ENCODE peak calls at places on chromosomes 16 and 17, in eight cellular contexts. B is GM10248; V is upper lobe of right lung; K is activated CD8-positive, alpha-beta T cell treated with anti-CD3 and anti-CD28 coated beads for 36 hours; P is tibial nerve; O is left lung; R is glutamatergic neuron; F is cardiac fibroblast. Z is an unnamed sample.

GRCh38 chr17:72467841-72468653 is 347.2 kb downstream of the SOX9 start:
- DNase-seq in O (no peak), R (no peak), B (no peak), K (no peak), P (peak), F (peak), V (no peak), Z (no peak)

GRCh38 chr17:48192321-48192731 is 84.8 kb downstream of the SNX11 start:
- DNase-seq in B (no peak), K (peak), R (no peak), F (no peak), P (no peak), V (no peak), O (no peak), Z (no peak)

GRCh38 chr16:57092786-57093301 is 461 bp downstream of the CPNE2 start:
- DNase-seq in F (peak), K (peak), O (peak), R (peak), B (peak), P (no peak), V (peak), Z (peak)

GRCh38 chr16:106623-107324 is 28.7 kb downstream of the MPG start:
- DNase-seq in V (no peak), R (peak), O (no peak), F (peak), B (peak), K (peak), P (peak), Z (no peak)

GRCh38 chr17:49583226-49583625 is 7.6 kb downstream of the NXPH3 start:
- DNase-seq in B (no peak), O (no peak), K (no peak), F (no peak), V (no peak), P (no peak), R (no peak), Z (no peak)

GRCh38 chr17:33192961-33193911 is 99.9 kb downstream of the ASIC2 start:
- DNase-seq in B (no peak), V (no peak), K (no peak), P (no peak), O (no peak), F (no peak), R (no peak), Z (no peak)

GRCh38 chr17:13051876-13052275 is 34.0 kb upstream of the ELAC2 start:
- DNase-seq in K (no peak), F (no peak), R (no peak), V (no peak), O (no peak), B (no peak), P (no peak), Z (no peak)

GRCh38 chr17:5678171-5678570 is 93.9 kb upstream of the NLRP1 start:
- DNase-seq in O (no peak), K (no peak), P (no peak), R (no peak), V (no peak), F (no peak), B (no peak), Z (no peak)

GRCh38 chr17:29642171-29642611 is 19.5 kb upstream of the CORO6 start:
- DNase-seq in K (no peak), P (no peak), O (no peak), F (no peak), B (no peak), V (no peak), R (no peak), Z (no peak)

GRCh38 chr17:19021622-19022083 is 17.1 kb upstream of the FAM83G start:
- DNase-seq in P (no peak), F (no peak), K (peak), O (no peak), B (no peak), V (no peak), R (no peak), Z (no peak)

GRCh38 chr16:57648125-57648524 is 19.7 kb downstream of the ADGRG1 start:
- DNase-seq in K (no peak), B (no peak), R (no peak), V (no peak), O (no peak), P (no peak), F (no peak), Z (no peak)

GRCh38 chr16:55499951-55500350 is 8.9 kb upstream of the LPCAT2 start:
- DNase-seq in O (no peak), F (peak), P (peak), B (peak), R (no peak), V (no peak), K (peak), Z (peak)

GRCh38 chr17:66541461-66542182 is 239.2 kb downstream of the PRKCA start:
- DNase-seq in O (no peak), K (peak), B (peak), F (peak), P (no peak), R (peak), V (no peak), Z (no peak)

GRCh38 chr17:78979780-78980623 is at the start of gene LGALS3BP:
- DNase-seq in O (no peak), K (peak), R (no peak), B (no peak), F (peak), V (peak), P (peak), Z (peak)

GRCh38 chr17:74190154-74190553 is 13.3 kb upstream of the RPL38 start:
- DNase-seq in P (no peak), K (no peak), R (no peak), F (peak), O (no peak), V (no peak), B (no peak), Z (no peak)

GRCh38 chr17:74528491-74529199 is 2.6 kb downstream of the CD300LB start:
- DNase-seq in P (peak), B (peak), V (no peak), K (no peak), F (no peak), O (peak), R (no peak), Z (no peak)

GRCh38 chr16:79093554-79093967 is 507.0 kb downstream of the MAF start:
- DNase-seq in R (no peak), O (peak), P (no peak), B (no peak), K (peak), F (no peak), V (peak), Z (no peak)

GRCh38 chr16:4505356-4506153 is 29.4 kb downstream of the HMOX2 start:
- DNase-seq in P (no peak), V (no peak), B (peak), F (no peak), K (peak), R (no peak), O (peak), Z (no peak)

GRCh38 chr16:67669499-67670101 is 3.0 kb downstream of the C16orf86 start:
- DNase-seq in R (no peak), V (no peak), O (no peak), B (no peak), K (no peak), P (no peak), F (no peak), Z (no peak)

GRCh38 chr17:4362141-4362540 is 4.3 kb downstream of the UBE2G1 start:
- DNase-seq in O (no peak), R (no peak), V (no peak), B (no peak), F (peak), K (no peak), P (no peak), Z (no peak)
- TF ChIP-seq CTCF in O (no peak), R (no peak), V (no peak), B (peak), F (peak), K (no peak), P (no peak), Z (no peak)

DNA sequence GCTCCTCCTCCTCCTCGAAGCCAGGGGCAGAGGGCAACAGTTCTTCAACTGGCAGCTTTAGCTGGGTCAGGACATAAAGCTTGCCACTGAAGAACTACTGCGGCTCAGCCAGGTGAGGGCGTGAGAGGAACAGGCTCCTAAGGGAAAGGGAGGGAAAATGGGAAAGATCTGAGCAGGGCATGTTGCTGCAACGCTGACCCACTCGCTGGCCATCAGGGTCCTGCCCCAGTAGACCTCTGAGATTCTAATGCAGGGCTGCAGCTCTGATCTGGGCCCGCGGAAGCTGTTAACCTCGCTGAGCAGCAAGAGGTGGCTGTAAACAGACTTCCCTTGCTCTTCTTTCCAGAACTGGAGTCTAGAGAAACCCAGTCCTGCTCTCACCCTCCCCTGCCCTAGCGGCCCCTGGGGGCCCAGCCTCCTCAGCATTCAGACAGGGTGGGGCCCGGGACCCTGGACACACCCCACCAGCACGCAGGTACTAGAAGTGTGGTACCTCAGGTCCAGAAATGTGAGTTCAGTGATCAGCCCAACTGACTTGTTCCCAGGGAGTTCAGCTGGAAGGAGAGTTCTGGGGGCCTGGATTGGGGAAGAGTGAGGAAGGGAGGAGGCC is 3.8 kb upstream of the TLCD2 start:
- DNase-seq in B (no peak), V (peak), F (peak), P (no peak), R (peak), O (no peak), K (no peak), Z (no peak)
- TF ChIP-seq CTCF in B (peak), V (peak), F (peak), P (no peak), R (no peak), O (no peak), K (no peak), Z (no peak)

GRCh38 chr16:30041841-30042240 is 10.8 kb upstream of the TLCD3B start:
- DNase-seq in K (no peak), B (no peak), P (peak), O (no peak), R (no peak), V (no peak), F (peak), Z (no peak)
- TF ChIP-seq CTCF in K (peak), B (no peak), P (no peak), O (peak), R (peak), V (peak), F (peak), Z (peak)

GRCh38 chr16:71867934-71868333 is 16.0 kb downstream of the ZNF821 start:
- DNase-seq in R (no peak), V (no peak), F (no peak), B (no peak), O (no peak), P (no peak), K (no peak), Z (no peak)
- TF ChIP-seq CTCF in R (no peak), V (no peak), F (no peak), B (no peak), O (no peak), P (no peak), K (no peak), Z (no peak)

DNA sequence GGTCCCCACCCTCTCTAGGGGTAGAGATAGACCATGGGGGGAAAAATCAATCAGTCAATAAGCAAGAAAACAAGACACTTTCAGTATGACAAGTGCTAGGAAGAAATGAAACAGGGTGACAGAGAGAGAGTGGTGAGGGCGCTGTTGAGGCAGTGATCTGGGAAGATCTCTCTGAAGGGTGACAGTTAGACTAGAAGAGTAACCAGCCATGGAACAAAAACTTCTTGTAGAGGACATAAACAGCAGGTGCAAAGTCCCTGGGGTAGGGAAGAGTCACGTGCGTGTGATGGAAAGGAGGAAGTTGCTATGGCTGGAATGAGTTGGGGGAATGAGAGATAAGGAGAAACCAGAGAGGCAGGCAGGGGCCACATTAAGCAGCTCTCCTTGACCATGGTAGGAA is 16.8 kb upstream of the EMP2 start:
- DNase-seq in F (no peak), K (no peak), O (no peak), B (peak), P (no peak), R (no peak), V (no peak), Z (no peak)
- TF ChIP-seq CTCF in F (no peak), K (no peak), O (no peak), B (peak), P (no peak), R (no peak), V (no peak), Z (no peak)

GRCh38 chr17:4508207-4508606 is 9.5 kb downstream of the SPNS2 start:
- DNase-seq in F (no peak), O (no peak), P (no peak), B (no peak), K (no peak), R (no peak), V (no peak), Z (no peak)

GRCh38 chr17:4511199-4511932 is 12.7 kb downstream of the SPNS2 start:
- DNase-seq in V (no peak), K (no peak), B (no peak), P (no peak), R (no peak), O (no peak), F (no peak), Z (no peak)

GRCh38 chr17:4509402-4509801 is 10.7 kb downstream of the SPNS2 start:
- DNase-seq in O (no peak), B (peak), P (no peak), K (peak), R (no peak), V (peak), F (no peak), Z (no peak)

GRCh38 chr17:4510615-4510941 is 11.9 kb downstream of the SPNS2 start:
- DNase-seq in O (no peak), K (no peak), B (no peak), F (no peak), R (no peak), P (no peak), V (no peak), Z (no peak)

DNA sequence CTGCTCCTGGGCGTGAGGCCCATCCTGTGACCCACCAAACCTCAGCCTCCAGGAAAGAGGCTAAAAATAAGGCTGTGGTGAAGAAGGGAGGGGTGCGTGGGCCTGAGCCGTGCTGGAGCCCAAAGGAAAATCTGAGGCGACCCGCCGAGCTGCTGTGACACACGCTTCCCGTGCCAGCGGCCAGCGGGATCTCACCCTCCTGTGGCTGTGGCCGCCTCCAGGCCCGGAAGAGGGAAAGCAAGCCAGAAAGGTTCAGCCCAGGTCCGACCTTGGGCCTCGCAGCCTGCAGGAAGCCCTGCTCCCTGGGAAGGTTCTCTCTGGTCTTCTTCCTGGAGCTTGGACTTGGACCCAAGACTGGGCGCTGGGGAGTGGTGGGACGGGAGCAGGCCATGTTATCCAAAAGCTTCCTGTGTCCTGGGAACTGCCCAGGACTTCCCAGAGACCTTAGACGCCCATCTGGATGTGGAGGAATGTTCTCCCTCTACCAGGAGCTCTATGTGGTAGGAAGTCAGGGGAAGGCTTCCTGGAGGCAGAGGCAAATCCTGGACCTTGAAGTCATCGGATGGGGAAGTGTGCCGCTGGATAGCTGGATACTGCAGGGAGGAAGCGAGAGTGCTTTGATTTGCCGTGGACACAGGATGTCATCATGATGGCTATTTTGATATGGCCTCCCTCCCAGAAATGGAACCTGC is 11.4 kb downstream of the SPNS2 start:
- DNase-seq in V (no peak), P (no peak), O (no peak), F (no peak), R (no peak), B (no peak), K (no peak), Z (no peak)
- TF ChIP-seq CTCF in V (no peak), P (no peak), O (no peak), F (no peak), R (no peak), B (no peak), K (no peak), Z (no peak)

DNA sequence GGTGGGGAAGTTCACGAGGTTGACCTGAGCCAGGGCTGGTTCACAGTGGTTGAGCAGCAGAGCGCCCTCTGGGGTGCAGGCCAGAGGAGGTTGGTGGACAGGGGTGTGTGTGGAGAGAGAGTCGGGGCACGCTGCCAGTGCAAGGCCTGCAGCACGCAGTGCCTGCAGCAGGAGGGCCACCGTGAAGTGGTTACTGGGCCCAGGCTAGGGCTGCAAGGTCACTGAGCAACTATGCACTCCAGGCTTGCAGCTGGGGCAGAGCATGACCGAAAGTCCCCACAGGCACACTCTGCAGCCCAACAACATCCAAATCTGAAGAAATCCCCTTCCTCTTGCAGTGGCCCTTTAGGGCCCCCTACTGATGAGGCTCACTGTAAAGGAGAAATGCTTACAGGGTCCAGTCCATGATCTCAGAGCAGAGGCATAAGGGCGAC is 89.1 kb upstream of the NOL11 start:
- DNase-seq in O (peak), K (peak), R (no peak), P (no peak), B (peak), V (peak), F (no peak), Z (no peak)
- TF ChIP-seq CTCF in O (no peak), K (no peak), R (no peak), P (no peak), B (peak), V (no peak), F (no peak), Z (no peak)

GRCh38 chr17:60110586-60110985 is 31.9 kb upstream of the HEATR6 start:
- DNase-seq in B (no peak), F (no peak), V (no peak), R (no peak), P (no peak), K (no peak), O (no peak), Z (no peak)

GRCh38 chr17:60109161-60109560 is 30.4 kb upstream of the HEATR6 start:
- DNase-seq in K (no peak), P (no peak), O (no peak), V (no peak), F (no peak), B (no peak), R (no peak), Z (no peak)

GRCh38 chr17:60108712-60109111 is 30.0 kb upstream of the HEATR6 start:
- DNase-seq in P (no peak), O (no peak), F (no peak), K (no peak), R (no peak), V (no peak), B (no peak), Z (no peak)

GRCh38 chr17:60106377-60107059 is 27.8 kb upstream of the HEATR6 start:
- DNase-seq in B (peak), V (no peak), R (no peak), P (no peak), O (no peak), F (peak), K (no peak), Z (no peak)

DNA sequence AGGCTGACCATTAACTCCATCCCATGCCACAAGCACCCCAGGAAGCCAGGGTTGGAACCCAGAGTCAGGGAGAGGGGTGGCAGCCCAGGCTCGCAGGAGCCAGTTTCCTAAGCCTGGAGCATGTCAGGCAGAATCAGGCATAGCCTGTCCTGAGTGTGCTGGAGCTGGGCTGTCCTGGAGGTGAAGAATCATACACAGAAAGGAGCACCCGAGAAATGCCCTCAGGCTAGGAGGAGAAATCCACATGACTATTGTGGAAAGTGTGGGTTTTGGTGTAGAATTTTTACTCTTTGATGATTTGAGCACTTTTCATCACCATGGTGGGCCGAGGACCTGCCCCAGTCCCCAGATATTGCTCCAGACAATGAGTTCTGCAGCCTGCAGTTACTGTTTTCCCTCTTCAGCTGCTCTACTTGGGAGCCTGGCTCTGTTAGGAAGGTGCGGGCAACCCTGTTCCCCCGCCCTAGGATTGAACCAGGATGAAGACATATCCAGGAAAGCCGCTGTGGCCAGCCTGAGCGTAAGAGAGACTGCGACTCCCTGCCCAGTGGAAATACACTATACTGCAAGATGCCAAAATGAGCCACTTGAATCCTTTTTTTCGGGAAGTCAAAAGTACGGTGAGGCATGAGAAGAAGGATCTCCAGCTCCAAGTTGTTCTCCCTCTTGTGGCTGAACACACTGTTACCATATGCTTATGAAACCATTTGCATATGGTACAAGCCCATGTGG is 29.0 kb upstream of the HEATR6 start:
- DNase-seq in F (peak), R (no peak), P (no peak), K (no peak), V (no peak), B (no peak), O (no peak), Z (no peak)
- TF ChIP-seq CTCF in F (peak), R (no peak), P (no peak), K (no peak), V (no peak), B (no peak), O (no peak), Z (peak)

Z was measured in mesothelial cell of epicardium.